ENCODE peak calls at places on chromosomes 11 and 22, in eight cellular contexts. M is fibroblast of lung; N is left lung; S is endothelial cell of umbilical vein; V is right atrium auricular region; X is mammary epithelial cell; J is CD4-positive, alpha-beta T cell; Z is CD8-positive, alpha-beta memory T cell. Q is an unnamed sample.

GRCh38 chr11:278001-278951 is at the start of gene NLRP6:
- DNase-seq in Z (no peak), J (no peak), S (no peak), N (peak; percentile 54), V (no peak), X (no peak), M (no peak), Q (no peak)

GRCh38 chr11:121754603-121755002 is 301.8 kb upstream of the SORL1-AS1 start:
- DNase-seq in V (no peak), Z (no peak), X (no peak), J (no peak), M (peak; percentile 37), N (no peak), S (no peak), Q (no peak)

GRCh38 chr11:9639099-9639498 is 24.8 kb upstream of the SWAP70 start:
- DNase-seq in M (no peak), J (no peak), S (peak; percentile 13), Z (no peak), X (no peak), N (no peak), V (peak; percentile 74), Q (no peak)

GRCh38 chr11:27726981-27727380 is 26.7 kb upstream of the BDNF start:
- DNase-seq in M (no peak), Z (no peak), N (no peak), S (no peak), X (no peak), J (no peak), V (no peak), Q (no peak)

GRCh38 chr22:44583854-44584253 is 85.8 kb upstream of the RTL6 start:
- DNase-seq in V (no peak), J (no peak), S (no peak), X (no peak), Z (peak; percentile 30), N (peak; percentile 49), M (no peak), Q (no peak)

GRCh38 chr22:43510226-43511070 is 98.6 kb downstream of the MPPED1 start:
- DNase-seq in J (no peak), S (no peak), N (peak; percentile 49), Z (no peak), X (no peak), M (no peak), V (no peak), Q (no peak)

GRCh38 chr11:61567286-61568061 is 13.4 kb downstream of the SYT7 start:
- DNase-seq in S (peak; percentile 69), N (peak; percentile 88), Z (peak; percentile 80), X (peak; percentile 70), J (peak; percentile 39), V (peak; percentile 74), M (peak; percentile 89), Q (no peak)

GRCh38 chr11:59186130-59186594 is 14.2 kb downstream of the DTX4 start:
- DNase-seq in X (peak; percentile 11), N (peak; percentile 81), S (peak; percentile 3), Z (peak; percentile 64), J (peak; percentile 27), M (no peak), V (no peak), Q (no peak)

GRCh38 chr22:25829808-25830777 is 88.1 kb downstream of the MYO18B start:
- DNase-seq in M (no peak), X (no peak), S (no peak), J (no peak), Z (no peak), N (no peak), V (no peak), Q (no peak)

GRCh38 chr22:18095101-18095805 is 15.4 kb upstream of the TUBA8 start:
- DNase-seq in S (peak; percentile 7), N (no peak), M (no peak), X (peak; percentile 38), V (no peak), Z (no peak), J (no peak), Q (no peak)

GRCh38 chr11:46675949-46676348 is 24.5 kb downstream of the ARHGAP1 start:
- DNase-seq in N (no peak), M (no peak), X (no peak), S (no peak), J (no peak), V (no peak), Z (peak; percentile 12), Q (no peak)

GRCh38 chr22:41009222-41009948 is 58.2 kb downstream of the RBX1 start:
- DNase-seq in J (no peak), M (peak; percentile 74), S (no peak), X (peak; percentile 29), N (peak; percentile 70), V (no peak), Z (no peak), Q (no peak)

GRCh38 chr11:17479284-17480214 is 2.9 kb upstream of the ABCC8 start:
- DNase-seq in J (no peak), X (peak; percentile 48), N (no peak), S (peak; percentile 10), V (no peak), Z (no peak), M (peak; percentile 15), Q (no peak)

DNA sequence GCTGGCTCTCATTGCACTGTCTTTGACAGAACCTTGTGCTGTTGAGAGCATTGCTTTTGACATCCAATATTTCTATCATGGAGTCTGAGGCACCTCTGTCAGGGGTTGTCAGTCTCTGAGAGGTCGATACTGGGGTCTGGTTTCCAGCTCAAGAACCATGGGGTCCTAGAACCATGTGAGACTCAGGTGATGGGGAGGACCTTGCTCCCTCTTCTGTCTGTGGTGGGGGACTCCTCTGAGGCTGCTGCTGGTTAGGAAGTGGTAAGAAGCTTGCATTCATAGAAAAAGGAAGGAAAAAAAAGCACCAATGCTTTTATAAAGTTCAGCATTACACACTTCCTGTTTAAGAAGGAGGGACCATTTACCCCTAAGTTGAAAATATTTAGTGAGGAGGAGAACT is 91.8 kb upstream of the CD44 start:
- DNase-seq in V (no peak), J (peak; percentile 43), Z (peak; percentile 87), N (no peak), S (no peak), X (no peak), M (no peak), Q (no peak)
- H3K27ac ChIP-seq in V (no peak overlapping the region), J (peak overlapping the region; percentile 93), Z (peak overlapping the region; percentile 49), N (peak overlapping the region; percentile 76), S (no peak overlapping the region), X (no peak overlapping the region), M (no peak overlapping the region), Q (no peak overlapping the region)

GRCh38 chr11:79441159-79441875 is 487 bp upstream of the TENM4 start:
- DNase-seq in S (no peak), J (no peak), M (peak; percentile 55), N (no peak), Z (no peak), X (no peak), V (no peak), Q (no peak)
- H3K27ac ChIP-seq in S (no peak overlapping the region), J (no peak overlapping the region), M (peak overlapping the region; percentile 91), N (no peak overlapping the region), Z (no peak overlapping the region), X (no peak overlapping the region), V (peak overlapping the region; percentile 12), Q (peak overlapping the region; percentile 89)

GRCh38 chr22:46065733-46066454 is 84.4 kb upstream of the PPARA start:
- DNase-seq in X (peak; percentile 46), V (no peak), S (no peak), J (no peak), N (no peak), Z (no peak), M (no peak), Q (no peak)
- H3K27ac ChIP-seq in X (peak overlapping the region; percentile 99), V (peak overlapping the region; percentile 100), S (peak overlapping the region; percentile 95), J (no peak overlapping the region), N (peak overlapping the region; percentile 97), Z (no peak overlapping the region), M (peak overlapping the region; percentile 98), Q (peak overlapping the region; percentile 99)

GRCh38 chr11:26571861-26572654 is at the start of gene MUC15:
- DNase-seq in J (no peak), N (no peak), V (no peak), Z (no peak), M (no peak), S (no peak), X (no peak), Q (no peak)
- H3K27ac ChIP-seq in J (no peak within 1 kb of the TSS), N (peak within 1 kb of the TSS; percentile 18), V (no peak within 1 kb of the TSS), Z (no peak within 1 kb of the TSS), M (no peak within 1 kb of the TSS), S (no peak within 1 kb of the TSS), X (no peak within 1 kb of the TSS), Q (peak within 1 kb of the TSS; percentile 57)

Q was measured in epithelial cell of prostate.